ENCODE peak calls at places on chromosome 17, in seven cellular contexts. B is stimulated activated CD4-positive, alpha-beta T cell treated with anti-CD3 and anti-CD28 coated beads, Interleukin-4, amount 100 ng/mL, for 48 hours; E is activated naive CD8-positive, alpha-beta T cell treated with anti-CD3 and anti-CD28 coated beads for 36 hours; L is heart left ventricle; Q is amygdala; V is activated CD4-positive, alpha-beta T cell treated with anti-CD3 and anti-CD28 coated beads, Interleukin-2, amount 10 ng/mL, durations not matched to agents 7 days and 5 days; M is left lobe of liver. W is an unnamed sample.

GRCh38 chr17:43434902-43435319 is 36.1 kb downstream of the ARL4D start:
- DNase-seq in B (no peak), E (no peak), L (no peak), Q (no peak), V (no peak), M (no peak), W (no peak)

GRCh38 chr17:51869387-51869786 is 289.1 kb downstream of the CA10 start:
- DNase-seq in B (no peak), E (no peak), L (no peak), Q (no peak), V (peak; percentile 53), M (no peak), W (no peak)

GRCh38 chr17:46769531-46770438 is 48.7 kb downstream of the WNT3 start:
- DNase-seq in B (no peak), E (peak; percentile 10), L (no peak), Q (no peak), V (no peak), M (peak; percentile 41), W (no peak)

GRCh38 chr17:10073026-10073425 is 125.4 kb downstream of the GAS7 start:
- DNase-seq in B (no peak), E (no peak), L (no peak), Q (no peak), V (no peak), M (no peak), W (no peak)

GRCh38 chr17:34420254-34420766 is 57.3 kb upstream of the CCL1 start:
- DNase-seq in B (peak; percentile 52), E (peak; percentile 52), L (peak; percentile 54), Q (peak; percentile 43), V (peak; percentile 71), M (peak; percentile 66), W (peak; percentile 48)

GRCh38 chr17:51650202-51650601 is 389.9 kb downstream of the UTP18 start:
- DNase-seq in B (no peak), E (no peak), L (no peak), Q (no peak), V (no peak), M (no peak), W (no peak)

GRCh38 chr17:48610282-48611211 is at the start of gene HOXB7:
- DNase-seq in B (peak; percentile 67), E (peak; percentile 70), L (peak; percentile 68), Q (no peak), V (peak; percentile 57), M (no peak), W (peak; percentile 86)

GRCh38 chr17:16313159-16314090 is 39.8 kb downstream of the CENPV start:
- DNase-seq in B (no peak), E (no peak), L (no peak), Q (no peak), V (no peak), M (peak; percentile 72), W (no peak)

GRCh38 chr17:80959330-80960036 is 32.2 kb upstream of the CHMP6 start:
- DNase-seq in B (no peak), E (no peak), L (peak; percentile 88), Q (peak; percentile 79), V (no peak), M (no peak), W (peak; percentile 77)

GRCh38 chr17:4498461-4499397 is at the start of gene SPNS2:
- DNase-seq in B (peak; percentile 40), E (peak; percentile 76), L (peak; percentile 74), Q (peak; percentile 68), V (peak; percentile 55), M (peak; percentile 86), W (peak; percentile 70)

GRCh38 chr17:78788451-78788850 is 6.4 kb upstream of the CYTH1 start:
- DNase-seq in B (no peak), E (no peak), L (no peak), Q (no peak), V (no peak), M (no peak), W (no peak)

W was measured in mucosa of descending colon.